ENCODE peak calls at places on chromosomes 16 and 17, in seven cellular contexts. J, Z, Y, Q, P, V and S are unnamed samples.

GRCh38 chr16:17448640-17449638 is 21.8 kb downstream of the XYLT1 start:
- DNase-seq in J (no peak), Y (no peak), Q (no peak), Z (no peak), V (no peak), P (no peak), S (no peak)

GRCh38 chr16:66469291-66469931 is 42.3 kb downstream of the BEAN1 start:
- DNase-seq in J (no peak), Z (no peak), V (no peak), P (no peak), Y (no peak), Q (no peak), S (no peak)

GRCh38 chr17:80892900-80893603 is 98.6 kb upstream of the CHMP6 start:
- DNase-seq in V (no peak), P (no peak), Z (peak), J (peak), Q (no peak), Y (peak), S (no peak)

GRCh38 chr16:86951831-86952598 is 365.2 kb downstream of the C16orf95 start:
- DNase-seq in P (no peak), Q (no peak), V (peak), J (peak), Y (peak), Z (peak), S (no peak)

GRCh38 chr16:4115209-4115940 is 867 bp downstream of the ADCY9 start:
- DNase-seq in J (peak), Z (peak), V (peak), Q (peak), P (no peak), Y (peak), S (peak)

GRCh38 chr17:2218426-2218825 is 85.2 kb downstream of the SMG6 start:
- DNase-seq in Y (no peak), Z (no peak), J (no peak), Q (no peak), V (no peak), P (no peak), S (no peak)

GRCh38 chr16:4450921-4451619 is 23.4 kb downstream of the NMRAL1 start:
- DNase-seq in V (peak), P (no peak), J (no peak), Z (no peak), Q (no peak), Y (no peak), S (no peak)

GRCh38 chr17:9291912-9292562 is 270.7 kb downstream of the NTN1 start:
- DNase-seq in Z (peak), P (no peak), Q (peak), J (peak), V (peak), Y (peak), S (no peak)

GRCh38 chr17:49406791-49407190 is 7.9 kb downstream of the PHB1 start:
- DNase-seq in V (no peak), Y (no peak), Z (no peak), Q (no peak), J (no peak), P (no peak), S (no peak)

DNA sequence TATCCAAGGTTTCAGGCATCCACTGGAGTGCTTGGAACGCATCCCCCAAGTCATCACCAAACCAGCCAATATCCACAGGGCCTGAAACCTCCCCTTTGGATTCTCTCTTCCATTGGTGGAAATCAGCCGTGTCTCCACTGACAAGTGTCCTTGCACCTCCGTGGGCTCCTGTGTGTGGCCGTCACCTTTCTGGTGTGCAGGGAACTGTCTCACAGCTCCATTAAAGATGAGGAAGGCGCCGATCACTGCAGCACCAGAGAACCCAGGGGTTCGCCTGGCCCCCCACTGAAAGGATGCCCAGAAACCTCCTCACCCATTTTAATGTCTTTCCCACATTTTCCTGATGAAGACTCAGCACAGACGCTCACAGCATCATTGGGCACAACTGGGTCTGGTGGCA is 17.8 kb upstream of the METRNL start:
- DNase-seq in Q (no peak), Z (no peak), P (no peak), V (no peak), Y (no peak), J (no peak), S (no peak)
- H2BK120ac ChIP-seq in Q (no peak), Z (no peak), P (no peak), V (no peak), Y (no peak), J (no peak), S (no peak)

GRCh38 chr16:2967721-2968161 is 1.4 kb upstream of the PAQR4 start:
- DNase-seq in Z (no peak), V (no peak), P (no peak), Y (no peak), Q (no peak), J (no peak), S (no peak)
- H4K8ac ChIP-seq in Z (no peak), V (no peak), P (no peak), Y (no peak), Q (no peak), J (no peak), S (no peak)

DNA sequence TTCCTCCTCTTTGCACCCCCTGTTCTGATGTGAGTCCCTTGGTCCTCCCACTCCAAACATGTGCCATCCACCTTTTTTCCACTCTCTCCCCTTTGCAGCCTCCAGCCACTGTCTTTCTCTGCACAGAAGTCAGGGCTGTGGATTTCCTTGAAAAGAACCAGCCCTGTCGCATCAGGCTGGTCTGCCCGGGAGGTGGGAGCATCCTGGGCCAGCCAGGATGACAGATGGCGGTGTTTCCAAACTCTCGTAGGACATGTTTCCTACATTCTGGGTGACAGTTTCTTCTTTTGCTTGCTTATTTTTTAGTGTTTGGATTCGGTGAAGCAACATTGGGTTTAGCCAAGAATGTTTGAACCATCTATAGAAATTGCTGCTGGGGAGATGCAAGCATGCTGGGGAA is 100.8 kb downstream of the CCDC182 start:
- DNase-seq in Z (no peak), P (no peak), Y (no peak), Q (no peak), J (no peak), V (no peak), S (no peak)
- H2BK120ac ChIP-seq in Z (no peak), P (no peak), Y (no peak), Q (no peak), J (no peak), V (no peak), S (no peak)

GRCh38 chr17:78142113-78142861 is 3.9 kb upstream of the C17orf99 start:
- DNase-seq in P (no peak), J (peak), Q (no peak), Z (peak), Y (peak), V (peak), S (no peak)
- H4K8ac ChIP-seq in P (no peak), J (no peak), Q (no peak), Z (no peak), Y (no peak), V (no peak), S (no peak)

DNA sequence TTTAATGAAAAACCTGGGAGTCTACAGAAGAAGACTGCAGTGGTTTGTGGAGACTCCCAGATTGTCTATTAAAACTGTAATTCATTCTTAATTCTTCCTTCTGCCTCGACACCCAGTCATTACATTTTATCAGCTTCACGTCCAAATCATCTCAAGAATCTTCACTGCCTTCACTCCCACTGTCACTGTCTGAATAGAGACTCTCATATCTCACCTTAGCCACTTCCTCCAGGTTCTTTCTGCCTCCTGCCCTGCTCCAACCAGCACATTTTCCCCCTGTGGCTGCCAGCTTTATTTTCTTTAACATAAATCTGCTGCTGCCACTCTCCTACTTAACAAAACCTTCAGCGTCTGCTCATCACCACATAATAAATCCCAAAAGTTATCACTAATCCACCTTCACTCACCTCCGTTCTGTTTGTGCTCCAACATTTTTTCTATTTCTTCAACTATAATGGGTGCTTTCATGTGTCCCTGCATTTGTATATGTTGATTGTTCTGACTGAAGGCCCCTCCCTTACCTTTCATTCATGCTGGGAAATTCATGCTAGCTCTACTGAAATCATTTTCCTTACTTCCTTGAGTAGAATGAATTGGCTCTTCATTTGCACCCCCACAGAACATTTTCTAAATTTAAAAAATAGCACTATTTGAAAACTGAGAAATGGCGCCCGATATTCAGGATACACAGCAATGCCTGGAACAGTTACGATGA is 38.9 kb downstream of the KCNJ2 start:
- DNase-seq in J (no peak), P (no peak), V (peak), Y (peak), Q (no peak), Z (no peak), S (no peak)
- H2BK120ac ChIP-seq in J (no peak), P (no peak), V (no peak), Y (no peak), Q (no peak), Z (no peak), S (no peak)

DNA sequence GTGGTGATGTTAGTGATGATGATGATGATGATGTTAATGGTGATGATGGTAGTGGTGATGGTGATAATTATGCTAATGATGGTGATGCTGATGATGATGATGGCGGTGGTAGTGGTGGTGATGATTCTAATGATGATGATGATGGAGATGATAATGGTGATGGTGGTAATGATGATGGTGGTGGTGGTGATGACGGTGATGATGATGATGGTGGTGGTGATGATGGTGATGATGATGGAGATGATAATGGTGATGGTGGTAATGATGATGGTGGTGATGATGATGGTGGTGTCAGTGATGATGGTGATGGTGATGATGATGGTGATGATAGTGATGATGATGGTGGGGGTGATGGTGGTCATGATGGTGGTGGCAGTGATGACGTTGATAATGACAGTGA is 132.5 kb downstream of the DNAH9 start:
- DNase-seq in Y (no peak), Q (no peak), P (no peak), Z (no peak), J (no peak), V (no peak), S (no peak)
- H4K8ac ChIP-seq in Y (no peak), Q (no peak), P (no peak), Z (no peak), J (no peak), V (no peak), S (no peak)